ENCODE peak calls at places on chromosomes 4 and X, in five cellular contexts. J, P, R, C and O are unnamed samples.

GRCh38 chr4:5160668-5161067 is 109.4 kb downstream of the STK32B start:
- DNase-seq in R (no peak), J (no peak), C (no peak), P (no peak), O (no peak)

GRCh38 chr4:81481151-81481550 is 9.4 kb upstream of the RASGEF1B start:
- DNase-seq in P (no peak), J (no peak), R (no peak), C (no peak), O (no peak)

GRCh38 chr4:98430708-98431403 is 169.7 kb downstream of the RAP1GDS1 start:
- DNase-seq in J (no peak), R (no peak), C (peak; percentile 94), P (no peak), O (no peak)

GRCh38 chr4:77821775-77822174 is 2.6 kb upstream of the CNOT6L start:
- DNase-seq in R (peak; percentile 73), C (no peak), J (peak; percentile 65), P (no peak), O (no peak)

GRCh38 chr4:87865960-87866598 is 33.3 kb downstream of the MEPE start:
- DNase-seq in J (no peak), P (peak; percentile 11), C (peak; percentile 57), R (no peak), O (no peak)

GRCh38 chr4:140049924-140050681 is 103.9 kb downstream of the MAML3 start:
- DNase-seq in C (no peak), P (peak; percentile 80), J (no peak), R (no peak), O (peak; percentile 8)

GRCh38 chrX:134173541-134174272 is 63.3 kb upstream of the CCDC160 start:
- DNase-seq in R (no peak), J (no peak), C (no peak), P (peak; percentile 77), O (no peak)

GRCh38 chrX:75303795-75304194 is 29.9 kb downstream of the UPRT start:
- DNase-seq in C (no peak), J (no peak), R (no peak), P (no peak), O (no peak)

GRCh38 chr4:174423257-174423944 is 98.9 kb downstream of the HPGD start:
- DNase-seq in P (no peak), R (no peak), J (no peak), C (peak; percentile 36), O (no peak)

GRCh38 chr4:184359905-184360304 is 114.4 kb downstream of the IRF2 start:
- DNase-seq in J (no peak), C (no peak), P (no peak), R (no peak), O (no peak)

GRCh38 chr4:3215733-3216132 is 33.2 kb upstream of the MSANTD1 start:
- DNase-seq in J (no peak), C (no peak), R (no peak), P (no peak), O (no peak)

GRCh38 chrX:118779581-118779980 is 44.0 kb upstream of the ZCCHC12 start:
- DNase-seq in C (no peak), J (no peak), P (no peak), R (no peak), O (no peak)

GRCh38 chr4:142331132-142331531 is 515.0 kb downstream of the INPP4B start:
- DNase-seq in J (no peak), C (no peak), P (no peak), R (no peak), O (no peak)

GRCh38 chr4:65670331-65671031 is at the start of gene EPHA5:
- DNase-seq in C (no peak), P (peak; percentile 89), R (peak; percentile 25), J (no peak), O (peak; percentile 20)

GRCh38 chr4:36399762-36400353 is 118.4 kb downstream of the DTHD1 start:
- DNase-seq in C (no peak), R (peak; percentile 47), J (peak; percentile 51), P (peak; percentile 15), O (no peak)

GRCh38 chrX:8711401-8711800 is 20.5 kb downstream of the ANOS1 start:
- DNase-seq in C (no peak), J (no peak), P (no peak), R (peak; percentile 19), O (no peak)

GRCh38 chrX:54415534-54416350 is 24.5 kb upstream of the TSR2 start:
- DNase-seq in P (peak; percentile 51), R (no peak), J (no peak), C (no peak), O (no peak)

GRCh38 chr4:188411805-188412204 is 272.6 kb downstream of the TRIML1 start:
- DNase-seq in C (no peak), P (no peak), J (no peak), R (no peak), O (no peak)

GRCh38 chrX:3295731-3296130 is 50.7 kb downstream of the MXRA5 start:
- DNase-seq in J (no peak), P (peak; percentile 44), C (no peak), R (no peak), O (no peak)

GRCh38 chr4:74659576-74660411 is 134.5 kb downstream of the BTC start:
- DNase-seq in P (no peak), R (no peak), J (no peak), C (peak; percentile 94), O (no peak)

GRCh38 chr4:174402470-174403176 is 118.9 kb downstream of the CEP44 start:
- DNase-seq in C (no peak), R (no peak), P (peak; percentile 39), J (no peak), O (no peak)

GRCh38 chrX:135973025-135973547 is 702 bp downstream of the MMGT1 start:
- DNase-seq in J (no peak), C (no peak), P (no peak), R (peak; percentile 32), O (no peak)

GRCh38 chr4:183840311-183840710 is 64.8 kb upstream of the STOX2 start:
- DNase-seq in J (peak; percentile 43), C (peak; percentile 46), R (peak; percentile 73), P (peak; percentile 93), O (peak; percentile 77)

GRCh38 chr4:94550352-94550751 is 98.6 kb downstream of the PDLIM5 start:
- DNase-seq in J (no peak), P (no peak), C (no peak), R (no peak), O (no peak)
- H3K27ac ChIP-seq in J (no peak overlapping the region), P (no peak overlapping the region), C (no peak overlapping the region), R (no peak overlapping the region), O (no peak overlapping the region)

DNA sequence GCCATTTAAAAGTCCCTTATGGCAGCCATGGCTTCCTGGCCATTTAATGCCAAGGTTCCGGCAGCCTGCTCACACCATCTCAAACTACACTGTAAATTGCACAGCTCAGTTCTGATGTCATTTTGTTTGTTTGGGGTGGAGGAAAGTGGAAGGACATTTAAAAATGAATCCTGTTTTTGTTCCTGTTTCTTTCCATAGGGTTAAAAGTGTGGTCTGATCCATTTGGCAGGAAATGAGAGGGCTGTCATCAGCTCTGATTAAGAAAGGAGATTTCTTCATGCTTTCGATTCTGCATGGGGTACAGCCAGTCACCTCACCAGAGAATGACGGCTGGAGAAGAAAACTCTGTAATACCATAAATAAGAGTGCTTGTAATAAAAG is 14.9 kb downstream of the SMIM20 start:
- DNase-seq in J (no peak), R (no peak), C (no peak), P (no peak), O (no peak)
- H3K27ac ChIP-seq in J (no peak overlapping the region), R (no peak overlapping the region), C (no peak overlapping the region), P (no peak overlapping the region), O (no peak overlapping the region)

DNA sequence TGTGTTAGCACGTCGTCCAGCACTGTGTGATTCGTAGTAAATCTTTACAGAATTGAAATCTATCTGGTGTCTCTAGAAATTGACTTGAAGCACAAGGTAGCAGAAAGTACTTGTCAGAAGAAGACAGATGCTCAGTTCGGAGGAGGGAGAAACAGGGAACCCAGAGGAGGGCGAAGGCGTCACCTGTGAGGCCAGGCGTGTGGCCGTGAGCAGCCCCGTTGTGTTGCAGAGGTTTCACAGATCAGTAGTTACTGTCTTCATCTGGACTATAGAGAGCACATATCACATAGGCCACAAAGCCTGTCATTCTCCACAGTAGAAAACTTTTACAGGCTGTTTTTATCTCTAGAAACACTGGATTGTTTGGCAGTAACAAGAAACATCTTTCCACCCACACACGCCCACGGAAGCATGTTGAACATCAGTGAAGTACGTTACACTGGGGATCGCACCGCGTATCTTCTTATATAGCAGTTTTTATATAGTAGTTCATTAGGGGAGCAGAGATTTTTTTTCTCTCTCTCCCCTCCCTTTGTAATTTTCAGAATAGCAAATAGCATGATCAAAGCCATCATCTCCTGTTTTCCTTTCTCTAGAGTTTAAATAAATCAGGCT is 48.1 kb upstream of the TLR3 start:
- DNase-seq in C (no peak), J (no peak), P (no peak), R (no peak), O (no peak)
- H3K27ac ChIP-seq in C (no peak overlapping the region), J (no peak overlapping the region), P (no peak overlapping the region), R (no peak overlapping the region), O (no peak overlapping the region)

DNA sequence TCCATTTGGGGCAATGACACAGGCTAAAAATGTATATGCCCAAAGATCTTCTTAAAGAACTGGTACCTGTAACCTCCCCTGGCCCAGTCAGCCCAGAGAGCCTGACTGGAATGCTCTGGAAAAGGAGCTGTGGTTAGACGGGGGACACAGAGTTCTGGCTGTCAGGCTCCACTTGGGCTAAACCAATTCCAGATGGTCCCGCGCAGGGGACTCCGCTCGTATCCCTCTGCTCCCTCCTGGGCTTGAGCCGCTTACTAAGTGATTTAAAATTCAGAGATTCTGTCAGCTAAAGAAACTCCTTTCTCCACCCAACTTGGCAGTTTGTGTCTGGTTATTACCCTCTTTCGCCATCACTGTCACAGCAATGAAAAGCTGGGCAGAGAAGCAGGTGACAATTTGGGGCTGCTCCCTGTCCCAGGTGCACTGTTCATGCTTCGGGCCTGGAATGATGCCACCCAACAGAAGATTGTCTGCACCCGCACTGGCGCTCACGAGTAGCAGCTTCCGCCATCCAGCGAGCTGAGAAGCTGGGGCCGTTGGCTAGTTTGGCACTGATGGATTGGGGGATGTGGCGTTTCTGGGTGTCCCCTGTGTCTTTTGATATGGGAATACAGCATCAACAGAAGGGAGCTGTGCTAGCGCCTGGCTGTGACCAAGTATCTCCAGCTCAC is 6.6 kb upstream of the IRAK1 start:
- DNase-seq in P (no peak), J (no peak), R (no peak), C (no peak), O (no peak)
- H3K27ac ChIP-seq in P (no peak overlapping the region), J (no peak overlapping the region), R (no peak overlapping the region), C (no peak overlapping the region), O (no peak overlapping the region)

GRCh38 chr4:71258323-71258722 is 80.5 kb upstream of the SLC4A4 start:
- DNase-seq in J (no peak), R (no peak), C (no peak), P (no peak), O (no peak)
- H3K27ac ChIP-seq in J (no peak overlapping the region), R (no peak overlapping the region), C (no peak overlapping the region), P (no peak overlapping the region), O (no peak overlapping the region)

GRCh38 chr4:168848112-168848511 is 161.9 kb downstream of the CBR4 start:
- DNase-seq in J (no peak), P (peak; percentile 29), R (no peak), C (no peak), O (no peak)
- H3K27ac ChIP-seq in J (no peak overlapping the region), P (peak overlapping the region; percentile 10), R (no peak overlapping the region), C (no peak overlapping the region), O (peak overlapping the region; percentile 49)